ENCODE peak calls at places on chromosomes 7 and 10, in nine cellular contexts. U is H7; I is EH; X is AG04450; N is stimulated activated CD8-positive, alpha-beta memory T cell treated with anti-CD3 and anti-CD28 coated beads, Interleukin-7, amount 100 ng/mL, for 1 hour; P is HuH-7.5; V is stimulated activated CD4-positive, alpha-beta T cell treated with anti-CD3 and anti-CD28 coated beads, Interleukin-2, amount 100 ng/mL, for 4 hours; E is Ammon's horn; W is activated naive CD4-positive, alpha-beta T cell. F is an unnamed sample.

GRCh38 chr10:94002156-94002555 is 8.4 kb downstream of the PLCE1 start:
- DNase-seq in U (no peak), I (no peak), X (no peak), N (no peak), P (no peak), V (no peak), E (no peak), W (no peak), F (no peak)

GRCh38 chr10:122505011-122505410 is 43.7 kb downstream of the HTRA1 start:
- DNase-seq in U (no peak), I (no peak), X (no peak), N (no peak), P (no peak), V (no peak), E (no peak), W (no peak), F (no peak)

GRCh38 chr7:77665161-77665560 is 31.1 kb upstream of the RSBN1L start:
- DNase-seq in U (no peak), I (peak), X (no peak), N (no peak), P (no peak), V (no peak), E (no peak), W (no peak), F (no peak)

GRCh38 chr7:28272461-28272877 is 91.9 kb upstream of the JAZF1 start:
- DNase-seq in U (peak), I (peak), X (peak), N (no peak), P (peak), V (peak), E (peak), W (no peak), F (no peak)

GRCh38 chr7:35825984-35826383 is 25.1 kb downstream of the SEPTIN7 start:
- DNase-seq in U (no peak), I (peak), X (no peak), N (no peak), P (no peak), V (no peak), E (no peak), W (no peak), F (no peak)

GRCh38 chr10:115432188-115432819 is 339.1 kb downstream of the ATRNL1 start:
- DNase-seq in U (no peak), I (peak), X (no peak), N (no peak), P (peak), V (no peak), E (no peak), W (no peak), F (no peak)

GRCh38 chr7:129094501-129094900 is 39.6 kb upstream of the TNPO3 start:
- DNase-seq in U (no peak), I (no peak), X (no peak), N (no peak), P (no peak), V (no peak), E (no peak), W (no peak), F (no peak)

GRCh38 chr7:121153411-121153810 is 164.9 kb downstream of the CPED1 start:
- DNase-seq in U (no peak), I (no peak), X (no peak), N (no peak), P (no peak), V (no peak), E (no peak), W (no peak), F (no peak)

GRCh38 chr7:27947581-27948278 is 207.8 kb downstream of the TAX1BP1 start:
- DNase-seq in U (no peak), I (no peak), X (no peak), N (no peak), P (no peak), V (no peak), E (peak), W (no peak), F (no peak)

GRCh38 chr10:51001587-51001986 is 72.7 kb upstream of the PRKG1 start:
- DNase-seq in U (peak), I (peak), X (no peak), N (no peak), P (no peak), V (no peak), E (peak), W (no peak), F (no peak)

GRCh38 chr7:84083846-84084245 is 110.7 kb downstream of the SEMA3A start:
- DNase-seq in U (no peak), I (no peak), X (no peak), N (no peak), P (no peak), V (no peak), E (no peak), W (no peak), F (no peak)

GRCh38 chr7:158734861-158735260 is 30.3 kb upstream of the NCAPG2 start:
- DNase-seq in U (no peak), I (peak), X (no peak), N (no peak), P (no peak), V (no peak), E (no peak), W (no peak), F (no peak)